ENCODE peak calls at places on chromosomes 3 and 15, in five cellular contexts. O is activated T-helper 9 cell treated with anti-CD3 and anti-CD28 coated beads, Interleukin-2, amount 50 U/mL, for 16 hours; H is COR-L47; T is GM18507; Z is islet precursor cell. I is an unnamed sample.
A peak's percentile ranks its signal among the peaks of the same experiment; 100 is the strongest.

GRCh38 chr3:30654269-30654668 is 47.9 kb downstream of the TGFBR2 start:
- DNase-seq in O (no peak), H (no peak), T (no peak), Z (no peak), I (no peak)

GRCh38 chr15:97598353-97598798 is 362.1 kb upstream of the ARRDC4 start:
- DNase-seq in O (no peak), H (no peak), T (no peak), Z (no peak), I (no peak)

GRCh38 chr15:66284276-66284675 is 9.1 kb upstream of the DIS3L start:
- DNase-seq in O (no peak), H (no peak), T (no peak), Z (no peak), I (no peak)

GRCh38 chr3:38297947-38298711 is 16.0 kb downstream of the SLC22A14 start:
- DNase-seq in O (no peak), H (no peak), T (no peak), Z (no peak), I (no peak)

GRCh38 chr15:73366766-73367623 is 1.8 kb downstream of the HCN4 start:
- DNase-seq in O (no peak), H (no peak), T (no peak), Z (peak; percentile 75), I (no peak)

GRCh38 chr3:77372018-77372417 is 332.1 kb downstream of the ROBO2 start:
- DNase-seq in O (no peak), H (no peak), T (no peak), Z (no peak), I (no peak)

GRCh38 chr3:195897853-195898415 is 10.4 kb downstream of the TNK2 start:
- DNase-seq in O (no peak), H (no peak), T (no peak), Z (peak; percentile 94), I (no peak)

GRCh38 chr3:109683746-109684145 is 346.4 kb upstream of the DPPA4 start:
- DNase-seq in O (no peak), H (no peak), T (no peak), Z (no peak), I (no peak)

GRCh38 chr15:52262364-52262763 is 33.2 kb downstream of the MYO5C start:
- DNase-seq in O (no peak), H (no peak), T (no peak), Z (peak; percentile 63), I (no peak)

GRCh38 chr3:111617912-111618601 is 22.9 kb upstream of the ZBED2 start:
- DNase-seq in O (no peak), H (no peak), T (no peak), Z (no peak), I (no peak)

GRCh38 chr15:89057506-89058133 is 30.6 kb upstream of the ABHD2 start:
- DNase-seq in O (peak; percentile 74), H (peak; percentile 33), T (peak; percentile 54), Z (peak; percentile 82), I (peak; percentile 58)

GRCh38 chr3:61841111-61841845 is 279.9 kb downstream of the PTPRG start:
- DNase-seq in O (no peak), H (no peak), T (no peak), Z (no peak), I (no peak)

GRCh38 chr3:25007974-25008658 is 419.9 kb upstream of the RARB start:
- DNase-seq in O (no peak), H (no peak), T (no peak), Z (no peak), I (no peak)

GRCh38 chr3:26376131-26376530 is 246.4 kb upstream of the LRRC3B start:
- DNase-seq in O (no peak), H (no peak), T (no peak), Z (no peak), I (no peak)

GRCh38 chr3:184336484-184337230 is 743 bp upstream of the FAM131A start:
- DNase-seq in O (no peak), H (peak; percentile 10), T (no peak), Z (no peak), I (no peak)

GRCh38 chr15:40511093-40511471 is 40.3 kb downstream of the CHST14 start:
- DNase-seq in O (no peak), H (no peak), T (peak; percentile 54), Z (no peak), I (no peak)

GRCh38 chr3:108183178-108183577 is 39.0 kb downstream of the IFT57 start:
- DNase-seq in O (no peak), H (peak; percentile 38), T (no peak), Z (no peak), I (no peak)